ENCODE peak calls at places on chromosomes 6 and 20, in seven cellular contexts. O, W, V, T, H, Z and M are unnamed samples.
A peak's percentile ranks its signal among the peaks of the same experiment; 100 is the strongest.

GRCh38 chr6:139364302-139364981 is 10.0 kb downstream of the CITED2 start:
- DNase-seq in Z (no peak), T (no peak), H (no peak), W (no peak), O (peak; percentile 66), V (no peak), M (no peak)

GRCh38 chr6:36120539-36120938 is 9.8 kb upstream of the MAPK13 start:
- DNase-seq in H (no peak), Z (no peak), T (no peak), W (no peak), V (no peak), O (no peak), M (peak; percentile 57)

GRCh38 chr20:31605902-31606677 is 1.0 kb downstream of the ID1 start:
- DNase-seq in V (no peak), T (peak; percentile 71), Z (peak; percentile 83), H (peak; percentile 56), W (no peak), O (peak; percentile 36), M (no peak)

GRCh38 chr6:44086931-44087574 is 40.2 kb downstream of the MRPL14 start:
- DNase-seq in H (peak; percentile 88), O (no peak), T (no peak), Z (peak; percentile 88), W (no peak), V (no peak), M (no peak)

GRCh38 chr6:79134699-79135474 is 56.8 kb upstream of the PHIP start:
- DNase-seq in O (no peak), Z (no peak), T (no peak), H (no peak), W (no peak), V (no peak), M (no peak)

GRCh38 chr6:20427856-20428255 is 26.2 kb downstream of the E2F3 start:
- DNase-seq in V (no peak), T (no peak), W (no peak), O (no peak), H (no peak), Z (no peak), M (no peak)

GRCh38 chr6:36334343-36334742 is 2.3 kb downstream of the BNIP5 start:
- DNase-seq in W (no peak), O (no peak), V (no peak), Z (no peak), T (peak; percentile 42), H (no peak), M (no peak)

GRCh38 chr6:33549196-33549595 is 30.9 kb downstream of the BAK1 start:
- DNase-seq in H (no peak), V (no peak), W (no peak), O (no peak), T (no peak), Z (no peak), M (no peak)

GRCh38 chr6:37783025-37783825 is 36.3 kb upstream of the ZFAND3 start:
- DNase-seq in H (peak; percentile 55), Z (peak; percentile 83), W (no peak), O (no peak), T (no peak), V (no peak), M (no peak)

GRCh38 chr6:136069119-136069518 is 181.0 kb downstream of the MTFR2 start:
- DNase-seq in H (no peak), V (no peak), O (peak; percentile 77), Z (no peak), T (no peak), W (no peak), M (no peak)

GRCh38 chr6:99822741-99823512 is 171.1 kb downstream of the MCHR2 start:
- DNase-seq in O (peak; percentile 49), H (no peak), V (no peak), W (peak; percentile 7), T (no peak), Z (no peak), M (no peak)

GRCh38 chr6:53361549-53362031 is 12.8 kb upstream of the ELOVL5 start:
- DNase-seq in T (no peak), V (no peak), W (peak; percentile 29), O (peak; percentile 35), Z (no peak), H (no peak), M (peak; percentile 43)

GRCh38 chr6:17907467-17908229 is 79.8 kb downstream of the KIF13A start:
- DNase-seq in Z (peak; percentile 76), H (peak; percentile 90), T (peak; percentile 89), O (no peak), W (peak; percentile 47), V (peak; percentile 62), M (no peak)

GRCh38 chr20:50913976-50914375 is 17.3 kb downstream of the ADNP start:
- DNase-seq in O (peak; percentile 63), Z (no peak), T (no peak), V (no peak), W (no peak), H (no peak), M (no peak)

GRCh38 chr6:47221565-47221964 is 88.1 kb downstream of the TNFRSF21 start:
- DNase-seq in V (no peak), O (no peak), Z (no peak), T (no peak), H (no peak), W (no peak), M (no peak)

GRCh38 chr6:11232968-11233626 is 629 bp upstream of the NEDD9 start:
- DNase-seq in W (no peak), O (no peak), T (peak; percentile 65), V (no peak), H (no peak), Z (no peak), M (no peak)

GRCh38 chr6:157849288-157850017 is 26.4 kb downstream of the SNX9 start:
- DNase-seq in V (no peak), W (no peak), H (no peak), O (no peak), T (no peak), Z (no peak), M (no peak)

GRCh38 chr6:34154668-34155447 is 9.0 kb upstream of the GRM4 start:
- DNase-seq in Z (peak; percentile 83), W (no peak), H (peak; percentile 67), V (no peak), T (peak; percentile 66), O (peak; percentile 17), M (peak; percentile 73)

GRCh38 chr6:96542702-96543101 is 20.2 kb upstream of the FHL5 start:
- DNase-seq in H (no peak), V (no peak), T (no peak), W (no peak), O (no peak), Z (no peak), M (no peak)

GRCh38 chr6:139973602-139974373 is 599.3 kb upstream of the CITED2 start:
- DNase-seq in W (no peak), H (no peak), O (peak; percentile 90), Z (no peak), V (no peak), T (no peak), M (no peak)

GRCh38 chr6:128713461-128713860 is 169.5 kb upstream of the LAMA2 start:
- DNase-seq in H (no peak), V (no peak), T (no peak), W (no peak), Z (no peak), O (no peak), M (no peak)

GRCh38 chr20:43825635-43826034 is 89.0 kb upstream of the TOX2 start:
- DNase-seq in T (no peak), W (no peak), O (no peak), V (no peak), H (no peak), Z (no peak), M (no peak)

GRCh38 chr6:132690678-132691077 is 23.2 kb downstream of the VNN1 start:
- DNase-seq in V (no peak), H (no peak), Z (no peak), O (no peak), T (no peak), W (no peak), M (no peak)

GRCh38 chr6:7468382-7469081 is 72.9 kb upstream of the DSP start:
- DNase-seq in T (no peak), V (no peak), H (no peak), W (peak; percentile 67), Z (no peak), O (peak; percentile 21), M (no peak)

GRCh38 chr20:46799781-46800180 is 90.3 kb downstream of the SLC2A10 start:
- DNase-seq in H (no peak), Z (no peak), V (no peak), T (no peak), W (no peak), O (no peak), M (no peak)

GRCh38 chr6:53151676-53152075 is 3.0 kb upstream of the GCM1 start:
- DNase-seq in Z (no peak), H (no peak), V (no peak), O (no peak), T (no peak), W (no peak), M (no peak)

GRCh38 chr6:22877946-22878705 is 308.8 kb downstream of the HDGFL1 start:
- DNase-seq in V (no peak), W (no peak), O (no peak), Z (no peak), T (no peak), H (no peak), M (no peak)
- H3K9me3 ChIP-seq in V (no peaks in the 10 kb centered on the region), W (no peaks in the 10 kb centered on the region), O (no peaks in the 10 kb centered on the region), Z (no peaks in the 10 kb centered on the region), T (no peaks in the 10 kb centered on the region), H (no peaks in the 10 kb centered on the region), M (no peaks in the 10 kb centered on the region)

DNA sequence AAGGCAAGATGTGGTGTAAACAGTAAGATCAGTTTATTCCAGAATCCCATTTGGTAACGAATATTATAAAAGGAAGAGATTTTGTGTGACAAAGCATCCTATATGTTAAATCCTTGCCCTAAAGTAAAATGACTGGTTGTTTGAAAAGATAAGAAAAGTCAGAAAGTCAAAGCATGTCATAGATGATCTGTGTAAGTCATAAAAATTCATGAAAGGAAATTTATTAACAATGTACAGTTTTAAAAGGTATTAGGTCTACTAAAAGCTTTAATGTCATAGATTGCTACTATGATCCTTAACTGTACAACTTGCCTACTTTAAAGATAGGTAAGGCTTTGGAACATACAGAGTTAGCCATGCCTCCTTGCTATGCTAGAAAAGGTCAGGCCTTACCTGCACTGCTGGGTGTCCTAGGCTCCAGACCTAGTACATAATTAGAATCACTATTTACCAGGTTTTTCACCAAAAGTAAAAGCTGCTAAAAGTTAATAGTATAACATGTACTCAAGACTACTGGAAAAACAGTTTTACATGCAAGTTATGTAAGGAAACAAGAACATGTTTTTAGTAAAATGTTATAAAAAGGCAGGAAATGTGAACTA is 1090.1 kb upstream of the ADGRB3 start:
- DNase-seq in T (no peak), W (no peak), V (no peak), O (no peak), H (no peak), Z (no peak), M (no peak)
- H3K9me3 ChIP-seq in T (no peaks in the 10 kb centered on the region), W (no peaks in the 10 kb centered on the region), V (no peaks in the 10 kb centered on the region), O (no peaks in the 10 kb centered on the region), H (peaks cover 3% of the 10 kb centered on the region), Z (no peaks in the 10 kb centered on the region), M (no peaks in the 10 kb centered on the region)

GRCh38 chr20:49701916-49702315 is 11.8 kb downstream of the B4GALT5 start:
- DNase-seq in T (no peak), W (no peak), O (peak; percentile 34), H (no peak), V (no peak), Z (no peak), M (no peak)
- H3K9me3 ChIP-seq in T (no peaks in the 10 kb centered on the region), W (no peaks in the 10 kb centered on the region), O (no peaks in the 10 kb centered on the region), H (no peaks in the 10 kb centered on the region), V (no peaks in the 10 kb centered on the region), Z (no peaks in the 10 kb centered on the region), M (no peaks in the 10 kb centered on the region)

DNA sequence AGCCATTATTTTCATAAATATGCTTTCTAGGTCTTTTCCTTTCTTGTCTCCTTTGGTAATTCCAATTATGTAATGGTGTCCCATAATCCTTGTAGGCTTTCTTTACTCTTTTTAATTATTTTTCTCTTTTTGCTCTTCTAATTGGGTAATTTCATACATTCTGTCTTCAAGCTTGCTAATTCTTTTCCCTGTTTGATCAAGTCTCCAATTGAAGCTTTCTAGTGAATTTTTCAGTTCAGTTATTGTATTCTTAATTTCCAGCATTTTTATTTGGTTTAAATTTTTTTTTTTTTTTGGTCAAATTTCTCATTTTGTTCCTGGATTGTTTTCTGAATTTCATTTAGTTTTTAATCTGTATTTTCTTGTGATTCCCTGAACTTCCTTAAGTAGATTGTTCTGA is 74.9 kb upstream of the UST start:
- DNase-seq in Z (no peak), W (no peak), H (no peak), V (no peak), O (no peak), T (no peak), M (no peak)
- H3K9me3 ChIP-seq in Z (no peaks in the 10 kb centered on the region), W (no peaks in the 10 kb centered on the region), H (peaks cover 17% of the 10 kb centered on the region), V (peaks cover 5% of the 10 kb centered on the region), O (no peaks in the 10 kb centered on the region), T (peaks cover 35% of the 10 kb centered on the region), M (no peaks in the 10 kb centered on the region)